ENCODE peak calls at places on chromosome 21, in ten cellular contexts. T is activated gamma-delta T cell treated with Interleukin-2 at 50 U/mL for 16 hours; A is NCI-H446; M is neural crest cell; V is pons; R is NAMALWA; G is NCI-H510A; Q is stimulated activated CD8-positive, alpha-beta memory T cell treated with anti-CD3 and anti-CD28 coated beads, Interleukin-12 subunit alpha, Interleukin-12 subunit beta, amount 100 ng/mL, for 4 hours; X is activated CD4-positive, alpha-beta memory T cell treated with anti-CD3 and anti-CD28 coated beads, Interleukin-2, amount 10 ng/mL, durations not matched to agents 7 days and 5 days; K is fibroblast of pulmonary artery. L is an unnamed sample.

GRCh38 chr21:46667735-46668380 is 32.4 kb downstream of the PRMT2 start:
- DNase-seq in G (peak; percentile 30), R (peak; percentile 30), V (no peak), Q (no peak), T (no peak), K (peak; percentile 39), X (no peak), A (no peak), M (peak; percentile 47), L (peak; percentile 23)

GRCh38 chr21:18147678-18148077 is 97.0 kb upstream of the CHODL start:
- DNase-seq in T (no peak), V (no peak), R (no peak), M (no peak), Q (no peak), X (no peak), A (no peak), G (no peak), K (peak; percentile 14), L (no peak)

GRCh38 chr21:45471229-45472052 is 66.5 kb downstream of the COL18A1 start:
- DNase-seq in K (peak; percentile 93), T (no peak), A (no peak), R (no peak), M (no peak), V (no peak), Q (no peak), X (no peak), G (no peak), L (no peak)

GRCh38 chr21:16287060-16287459 is 557.3 kb downstream of the USP25 start:
- DNase-seq in R (no peak), Q (no peak), K (no peak), A (no peak), M (no peak), V (no peak), T (no peak), G (no peak), X (no peak), L (no peak)

GRCh38 chr21:28089599-28090421 is 902.9 kb downstream of the LTN1 start:
- DNase-seq in K (no peak), V (no peak), Q (no peak), M (no peak), X (no peak), R (no peak), A (no peak), G (no peak), T (no peak), L (no peak)

GRCh38 chr21:46048926-46049889 is 48.7 kb upstream of the COL6A2 start:
- DNase-seq in A (no peak), G (no peak), X (no peak), K (peak; percentile 100), Q (no peak), V (peak; percentile 28), T (no peak), M (no peak), R (no peak), L (no peak)

GRCh38 chr21:46354518-46354917 is 30.6 kb downstream of the PCNT start:
- DNase-seq in V (no peak), T (no peak), G (no peak), K (no peak), A (no peak), Q (no peak), X (no peak), R (no peak), M (no peak), L (no peak)

GRCh38 chr21:25149022-25149421 is 458.3 kb downstream of the MRPL39 start:
- DNase-seq in M (no peak), Q (no peak), T (no peak), A (no peak), R (no peak), V (no peak), X (no peak), K (no peak), G (no peak), L (no peak)

GRCh38 chr21:33451634-33452071 is 28.1 kb downstream of the TMEM50B start:
- DNase-seq in Q (no peak), K (no peak), A (no peak), T (no peak), X (no peak), G (no peak), M (no peak), R (no peak), V (no peak), L (no peak)

GRCh38 chr21:46199436-46200373 is 15.4 kb upstream of the SPATC1L start:
- DNase-seq in A (no peak), T (no peak), R (no peak), K (no peak), V (no peak), M (no peak), Q (no peak), G (no peak), X (no peak), L (no peak)

GRCh38 chr21:37341254-37341960 is 25.2 kb upstream of the DYRK1A start:
- DNase-seq in X (no peak), G (no peak), K (no peak), M (no peak), V (no peak), R (no peak), A (no peak), T (no peak), Q (no peak), L (no peak)

GRCh38 chr21:32306021-32306780 is 7.5 kb downstream of the MRAP start:
- DNase-seq in R (no peak), K (no peak), A (no peak), Q (no peak), X (no peak), T (no peak), V (peak; percentile 97), M (peak; percentile 50), G (no peak), L (no peak)

L was measured in activated CD8-positive, alpha-beta T cell treated with anti-CD3 and anti-CD28 coated beads, Interleukin-2, amount 10 ng/mL, durations not matched to agents 7 days and 5 days.